ENCODE peak calls at places on chromosomes 4 and X, in eight cellular contexts. One of them, this sample, is unnamed.

GRCh38 chr4:173834151-173834550 is 304.1 kb upstream of the HAND2 start:
- DNase-seq in Panc1: no peak
- DNase-seq in sigmoid colon: no peak
- DNase-seq in SK-N-SH: no peak
- DNase-seq in stomach: no peak
- DNase-seq in K562: peak
- DNase-seq in GM23338: peak
- DNase-seq in transverse colon: no peak
- DNase-seq in this sample: no peak

GRCh38 chr4:186587416-186588018 is 32.1 kb upstream of the MTNR1A start:
- DNase-seq in Panc1: peak
- DNase-seq in sigmoid colon: peak
- DNase-seq in SK-N-SH: peak
- DNase-seq in stomach: peak
- DNase-seq in K562: peak
- DNase-seq in GM23338: peak
- DNase-seq in transverse colon: peak
- DNase-seq in this sample: peak

GRCh38 chrX:10602646-10603045 is 17.7 kb downstream of the MID1 start:
- DNase-seq in Panc1: no peak
- DNase-seq in sigmoid colon: no peak
- DNase-seq in SK-N-SH: no peak
- DNase-seq in stomach: no peak
- DNase-seq in K562: no peak
- DNase-seq in GM23338: no peak
- DNase-seq in transverse colon: no peak
- DNase-seq in this sample: no peak

GRCh38 chr4:37889849-37890500 is 909 bp upstream of the TBC1D1 start:
- DNase-seq in Panc1: no peak
- DNase-seq in sigmoid colon: peak
- DNase-seq in SK-N-SH: peak
- DNase-seq in stomach: no peak
- DNase-seq in K562: no peak
- DNase-seq in GM23338: peak
- DNase-seq in transverse colon: peak
- DNase-seq in this sample: no peak

GRCh38 chr4:32689520-32689919 is 1969.4 kb downstream of the PCDH7 start:
- DNase-seq in Panc1: no peak
- DNase-seq in sigmoid colon: no peak
- DNase-seq in SK-N-SH: no peak
- DNase-seq in stomach: no peak
- DNase-seq in K562: no peak
- DNase-seq in GM23338: no peak
- DNase-seq in transverse colon: no peak
- DNase-seq in this sample: no peak

GRCh38 chr4:188975271-188975670 is 836.0 kb downstream of the TRIML1 start:
- DNase-seq in Panc1: no peak
- DNase-seq in sigmoid colon: no peak
- DNase-seq in SK-N-SH: no peak
- DNase-seq in stomach: no peak
- DNase-seq in K562: no peak
- DNase-seq in GM23338: peak
- DNase-seq in transverse colon: no peak
- DNase-seq in this sample: no peak

GRCh38 chr4:90419124-90419711 is 292.0 kb downstream of the CCSER1 start:
- DNase-seq in Panc1: no peak
- DNase-seq in sigmoid colon: no peak
- DNase-seq in SK-N-SH: peak
- DNase-seq in stomach: no peak
- DNase-seq in K562: peak
- DNase-seq in GM23338: peak
- DNase-seq in transverse colon: no peak
- DNase-seq in this sample: no peak

GRCh38 chr4:85717366-85717765 is 242.4 kb downstream of the ARHGAP24 start:
- DNase-seq in Panc1: no peak
- DNase-seq in sigmoid colon: no peak
- DNase-seq in SK-N-SH: no peak
- DNase-seq in stomach: no peak
- DNase-seq in K562: no peak
- DNase-seq in GM23338: no peak
- DNase-seq in transverse colon: no peak
- DNase-seq in this sample: no peak

GRCh38 chr4:15917297-15917696 is 21.2 kb downstream of the FGFBP1 start:
- DNase-seq in Panc1: no peak
- DNase-seq in sigmoid colon: no peak
- DNase-seq in SK-N-SH: no peak
- DNase-seq in stomach: no peak
- DNase-seq in K562: no peak
- DNase-seq in GM23338: no peak
- DNase-seq in transverse colon: no peak
- DNase-seq in this sample: no peak

GRCh38 chr4:101244349-101244748 is 103.0 kb downstream of the PPP3CA start:
- DNase-seq in Panc1: no peak
- DNase-seq in sigmoid colon: no peak
- DNase-seq in SK-N-SH: no peak
- DNase-seq in stomach: no peak
- DNase-seq in K562: no peak
- DNase-seq in GM23338: no peak
- DNase-seq in transverse colon: no peak
- DNase-seq in this sample: no peak

GRCh38 chrX:46628406-46629371 is 55.1 kb downstream of the CHST7 start:
- DNase-seq in Panc1: no peak
- DNase-seq in sigmoid colon: peak
- DNase-seq in SK-N-SH: no peak
- DNase-seq in stomach: no peak
- DNase-seq in K562: no peak
- DNase-seq in GM23338: no peak
- DNase-seq in transverse colon: peak
- DNase-seq in this sample: peak

GRCh38 chr4:81221303-81222081 is 6.5 kb upstream of the PRKG2 start:
- DNase-seq in Panc1: no peak
- DNase-seq in sigmoid colon: no peak
- DNase-seq in SK-N-SH: no peak
- DNase-seq in stomach: no peak
- DNase-seq in K562: no peak
- DNase-seq in GM23338: peak
- DNase-seq in transverse colon: no peak
- DNase-seq in this sample: no peak

GRCh38 chr4:5988086-5988845 is 30.0 kb downstream of the C4orf50 start:
- DNase-seq in Panc1: no peak
- DNase-seq in sigmoid colon: peak
- DNase-seq in SK-N-SH: no peak
- DNase-seq in stomach: peak
- DNase-seq in K562: no peak
- DNase-seq in GM23338: no peak
- DNase-seq in transverse colon: no peak
- DNase-seq in this sample: no peak

GRCh38 chrX:13790206-13791131 is 26.4 kb downstream of the GPM6B start:
- DNase-seq in Panc1: no peak
- DNase-seq in sigmoid colon: no peak
- DNase-seq in SK-N-SH: no peak
- DNase-seq in stomach: no peak
- DNase-seq in K562: no peak
- DNase-seq in GM23338: no peak
- DNase-seq in transverse colon: no peak
- DNase-seq in this sample: no peak

GRCh38 chr4:24475756-24476155 is 108.6 kb downstream of the DHX15 start:
- DNase-seq in Panc1: no peak
- DNase-seq in sigmoid colon: no peak
- DNase-seq in SK-N-SH: no peak
- DNase-seq in stomach: no peak
- DNase-seq in K562: no peak
- DNase-seq in GM23338: peak
- DNase-seq in transverse colon: no peak
- DNase-seq in this sample: no peak

GRCh38 chr4:52376107-52376704 is 282.9 kb downstream of the USP46 start:
- DNase-seq in Panc1: peak
- DNase-seq in sigmoid colon: no peak
- DNase-seq in SK-N-SH: peak
- DNase-seq in stomach: no peak
- DNase-seq in K562: peak
- DNase-seq in GM23338: peak
- DNase-seq in transverse colon: no peak
- DNase-seq in this sample: no peak

GRCh38 chrX:22392176-22392814 is 119.6 kb downstream of the CBLL2 start:
- DNase-seq in Panc1: no peak
- DNase-seq in sigmoid colon: no peak
- DNase-seq in SK-N-SH: no peak
- DNase-seq in stomach: no peak
- DNase-seq in K562: no peak
- DNase-seq in GM23338: no peak
- DNase-seq in transverse colon: no peak
- DNase-seq in this sample: no peak

GRCh38 chr4:36187723-36188333 is 56.5 kb downstream of the ARAP2 start:
- DNase-seq in Panc1: peak
- DNase-seq in sigmoid colon: no peak
- DNase-seq in SK-N-SH: no peak
- DNase-seq in stomach: no peak
- DNase-seq in K562: no peak
- DNase-seq in GM23338: peak
- DNase-seq in transverse colon: no peak
- DNase-seq in this sample: no peak

GRCh38 chr4:145545538-145546224 is 64.0 kb downstream of the SMAD1 start:
- DNase-seq in Panc1: peak
- DNase-seq in sigmoid colon: no peak
- DNase-seq in SK-N-SH: no peak
- DNase-seq in stomach: peak
- DNase-seq in K562: no peak
- DNase-seq in GM23338: no peak
- DNase-seq in transverse colon: peak
- DNase-seq in this sample: no peak
- TF ChIP-seq POLR2AphosphoS5 in Panc1: no peak
- TF ChIP-seq POLR2AphosphoS5 in sigmoid colon: peak
- TF ChIP-seq POLR2AphosphoS5 in SK-N-SH: peak
- TF ChIP-seq POLR2AphosphoS5 in stomach: peak
- TF ChIP-seq POLR2AphosphoS5 in K562: no peak
- TF ChIP-seq POLR2AphosphoS5 in GM23338: no peak
- TF ChIP-seq POLR2AphosphoS5 in transverse colon: no peak
- TF ChIP-seq POLR2AphosphoS5 in this sample: no peak

DNA sequence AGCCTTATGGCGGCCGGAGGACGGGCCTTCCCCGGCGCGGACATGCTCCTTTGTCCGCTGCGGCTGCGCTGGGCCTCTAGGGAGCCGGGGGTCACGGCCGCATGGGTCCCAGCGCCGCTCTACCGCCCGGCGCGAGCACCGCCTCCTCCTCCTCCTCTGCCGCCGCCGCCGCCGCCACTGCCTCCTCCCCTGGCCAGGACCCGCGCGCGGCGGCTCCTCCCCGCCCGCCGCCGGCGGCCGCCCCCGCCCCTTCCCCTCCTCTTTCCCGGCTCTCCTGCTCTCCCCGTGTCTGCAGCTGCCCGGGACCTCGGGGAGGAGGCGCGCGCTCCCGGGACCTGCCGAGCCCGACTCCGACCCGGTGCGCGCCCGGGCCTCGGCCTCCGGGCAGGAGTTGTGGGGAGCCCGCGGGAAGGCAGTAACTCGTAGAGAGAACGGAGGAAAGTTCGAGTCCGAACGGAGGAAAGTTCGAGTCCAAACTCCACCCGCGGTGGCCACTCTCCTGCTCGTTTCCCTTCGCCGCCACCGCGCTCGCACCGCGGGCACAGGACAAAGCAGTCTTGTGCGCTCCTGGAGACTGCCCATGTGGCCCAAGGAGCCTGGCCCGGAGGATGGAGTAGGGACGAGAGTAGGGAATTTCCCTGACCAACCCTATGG is at the start of gene ADGRA3:
- DNase-seq in Panc1: no peak
- DNase-seq in sigmoid colon: peak
- DNase-seq in SK-N-SH: peak
- DNase-seq in stomach: peak
- DNase-seq in K562: peak
- DNase-seq in GM23338: peak
- DNase-seq in transverse colon: peak
- DNase-seq in this sample: no peak
- TF ChIP-seq POLR2AphosphoS5 in Panc1: peak
- TF ChIP-seq POLR2AphosphoS5 in sigmoid colon: peak
- TF ChIP-seq POLR2AphosphoS5 in SK-N-SH: no peak
- TF ChIP-seq POLR2AphosphoS5 in stomach: no peak
- TF ChIP-seq POLR2AphosphoS5 in K562: no peak
- TF ChIP-seq POLR2AphosphoS5 in GM23338: peak
- TF ChIP-seq POLR2AphosphoS5 in transverse colon: no peak
- TF ChIP-seq POLR2AphosphoS5 in this sample: no peak

GRCh38 chr4:168690199-168690598 is 193.3 kb downstream of the PALLD start:
- DNase-seq in Panc1: no peak
- DNase-seq in sigmoid colon: no peak
- DNase-seq in SK-N-SH: no peak
- DNase-seq in stomach: no peak
- DNase-seq in K562: no peak
- DNase-seq in GM23338: no peak
- DNase-seq in transverse colon: no peak
- DNase-seq in this sample: no peak

GRCh38 chr4:168688584-168688983 is 191.7 kb downstream of the PALLD start:
- DNase-seq in Panc1: no peak
- DNase-seq in sigmoid colon: no peak
- DNase-seq in SK-N-SH: no peak
- DNase-seq in stomach: no peak
- DNase-seq in K562: no peak
- DNase-seq in GM23338: no peak
- DNase-seq in transverse colon: no peak
- DNase-seq in this sample: no peak

GRCh38 chr4:168693750-168694470 is 197.1 kb downstream of the PALLD start:
- DNase-seq in Panc1: no peak
- DNase-seq in sigmoid colon: no peak
- DNase-seq in SK-N-SH: no peak
- DNase-seq in stomach: no peak
- DNase-seq in K562: no peak
- DNase-seq in GM23338: no peak
- DNase-seq in transverse colon: no peak
- DNase-seq in this sample: no peak

GRCh38 chr4:168691621-168692376 is 194.9 kb downstream of the PALLD start:
- DNase-seq in Panc1: no peak
- DNase-seq in sigmoid colon: no peak
- DNase-seq in SK-N-SH: no peak
- DNase-seq in stomach: no peak
- DNase-seq in K562: no peak
- DNase-seq in GM23338: no peak
- DNase-seq in transverse colon: no peak
- DNase-seq in this sample: no peak

DNA sequence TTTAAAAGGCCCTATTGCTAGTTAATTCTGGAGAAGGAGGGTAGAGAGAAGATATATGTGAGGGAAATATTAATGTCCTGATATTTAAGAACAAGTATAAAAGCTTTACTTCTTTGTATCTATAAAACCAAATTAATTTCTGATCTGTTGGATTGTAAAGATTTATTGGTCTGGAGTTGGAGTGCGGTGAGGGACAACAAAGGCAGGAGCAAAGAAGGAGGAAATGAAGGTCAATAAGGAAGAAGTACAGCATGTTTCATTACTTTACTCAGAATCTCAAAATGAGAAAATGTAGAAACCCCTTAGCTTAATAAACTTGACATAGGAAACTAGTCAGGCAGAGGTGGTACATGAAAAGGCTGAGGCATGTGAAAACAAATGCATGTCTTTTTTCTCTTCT is 192.9 kb downstream of the PALLD start:
- DNase-seq in Panc1: no peak
- DNase-seq in sigmoid colon: no peak
- DNase-seq in SK-N-SH: no peak
- DNase-seq in stomach: no peak
- DNase-seq in K562: no peak
- DNase-seq in GM23338: no peak
- DNase-seq in transverse colon: no peak
- DNase-seq in this sample: no peak
- TF ChIP-seq POLR2AphosphoS5 in Panc1: no peak
- TF ChIP-seq POLR2AphosphoS5 in sigmoid colon: no peak
- TF ChIP-seq POLR2AphosphoS5 in SK-N-SH: no peak
- TF ChIP-seq POLR2AphosphoS5 in stomach: no peak
- TF ChIP-seq POLR2AphosphoS5 in K562: no peak
- TF ChIP-seq POLR2AphosphoS5 in GM23338: no peak
- TF ChIP-seq POLR2AphosphoS5 in transverse colon: no peak
- TF ChIP-seq POLR2AphosphoS5 in this sample: no peak

GRCh38 chrX:56729152-56729557 is at the start of gene NBDY:
- DNase-seq in Panc1: no peak
- DNase-seq in sigmoid colon: no peak
- DNase-seq in SK-N-SH: peak
- DNase-seq in stomach: peak
- DNase-seq in K562: peak
- DNase-seq in GM23338: peak
- DNase-seq in transverse colon: peak
- DNase-seq in this sample: no peak
- TF ChIP-seq POLR2AphosphoS5 in Panc1: peak
- TF ChIP-seq POLR2AphosphoS5 in sigmoid colon: peak
- TF ChIP-seq POLR2AphosphoS5 in SK-N-SH: peak
- TF ChIP-seq POLR2AphosphoS5 in stomach: peak
- TF ChIP-seq POLR2AphosphoS5 in K562: no peak
- TF ChIP-seq POLR2AphosphoS5 in GM23338: peak
- TF ChIP-seq POLR2AphosphoS5 in transverse colon: peak
- TF ChIP-seq POLR2AphosphoS5 in this sample: no peak

This sample was measured in vagina.